ENCODE peak calls at places on chromosomes 12 and 14, in five cellular contexts. H is tibial artery, T is hepatocyte, A is left lung, Y is HFF-Myc. F is an unnamed sample.

GRCh38 chr14:52342849-52343606 is 28.9 kb downstream of the PTGER2 start:
- DNase-seq in H (no peak), T (no peak), A (no peak), Y (no peak), F (no peak)

GRCh38 chr12:22598141-22598762 is 26.7 kb upstream of the ETNK1 start:
- DNase-seq in T (peak; percentile 28), H (no peak), A (no peak), Y (no peak), F (peak; percentile 87)

GRCh38 chr14:99724196-99724891 is 40.2 kb downstream of the CYP46A1 start:
- DNase-seq in T (no peak), H (no peak), A (peak; percentile 27), Y (no peak), F (no peak)

GRCh38 chr14:92564361-92565039 is 50.9 kb downstream of the RIN3 start:
- DNase-seq in Y (no peak), A (peak; percentile 83), H (peak; percentile 48), T (no peak), F (no peak)

GRCh38 chr14:100384819-100385813 is 62.0 kb downstream of the SLC25A47 start:
- DNase-seq in Y (no peak), H (no peak), A (no peak), T (peak; percentile 76), F (peak; percentile 65)

GRCh38 chr14:91154851-91155625 is 41.2 kb downstream of the DGLUCY start:
- DNase-seq in T (peak; percentile 74), H (no peak), A (no peak), Y (no peak), F (peak; percentile 93)

GRCh38 chr12:85588221-85588620 is 248.0 kb downstream of the RASSF9 start:
- DNase-seq in A (no peak), T (no peak), H (no peak), Y (no peak), F (no peak)

GRCh38 chr12:50033317-50033679 is 8.0 kb upstream of the RACGAP1 start:
- DNase-seq in Y (no peak), A (no peak), H (no peak), T (no peak), F (no peak)

GRCh38 chr14:97224016-97224415 is 426.8 kb downstream of the VRK1 start:
- DNase-seq in H (no peak), A (no peak), Y (no peak), T (no peak), F (no peak)

GRCh38 chr12:106417926-106418910 is 60.7 kb downstream of the POLR3B start:
- DNase-seq in Y (peak; percentile 26), A (no peak), T (no peak), H (no peak), F (no peak)

GRCh38 chr14:54603362-54603761 is 36.4 kb downstream of the SAMD4A start:
- DNase-seq in H (no peak), A (no peak), Y (no peak), T (no peak), F (no peak)

GRCh38 chr14:96832351-96832750 is 35.2 kb downstream of the VRK1 start:
- DNase-seq in A (no peak), Y (no peak), H (no peak), T (no peak), F (no peak)

GRCh38 chr14:61444215-61444768 is 122.9 kb downstream of the PRKCH start:
- DNase-seq in T (no peak), Y (no peak), A (no peak), H (no peak), F (peak; percentile 48)

GRCh38 chr14:38721822-38722431 is 381.1 kb downstream of the SEC23A start:
- DNase-seq in H (peak; percentile 80), T (peak; percentile 78), Y (peak; percentile 40), A (no peak), F (peak; percentile 74)

GRCh38 chr12:19643635-19644034 is 204.3 kb downstream of the AEBP2 start:
- DNase-seq in H (no peak), T (peak; percentile 64), Y (peak; percentile 25), A (no peak), F (peak; percentile 9)

GRCh38 chr12:4148418-4149056 is 125.0 kb upstream of the CCND2 start:
- DNase-seq in H (peak; percentile 45), T (no peak), A (peak; percentile 86), Y (no peak), F (peak; percentile 84)

GRCh38 chr12:71269199-71269598 is 111.4 kb upstream of the TSPAN8 start:
- DNase-seq in T (no peak), A (no peak), Y (no peak), H (no peak), F (no peak)

GRCh38 chr14:104865631-104866441 is 768 bp downstream of the CEP170B start:
- DNase-seq in A (peak; percentile 90), T (peak; percentile 85), H (peak; percentile 76), Y (no peak), F (peak; percentile 78)

GRCh38 chr12:57610553-57611115 is 601 bp upstream of the ARHGEF25 start:
- DNase-seq in Y (no peak), A (no peak), H (peak; percentile 66), T (no peak), F (peak; percentile 8)

GRCh38 chr12:90281156-90281868 is 572.7 kb upstream of the ATP2B1 start:
- DNase-seq in T (no peak), Y (no peak), A (no peak), H (no peak), F (no peak)

GRCh38 chr12:126952106-126953007 is 1314.6 kb upstream of the TMEM132C start:
- DNase-seq in A (no peak), Y (no peak), T (no peak), H (no peak), F (peak; percentile 42)

GRCh38 chr12:4911316-4911994 is 1.8 kb downstream of the KCNA1 start:
- DNase-seq in Y (no peak), A (peak; percentile 73), H (no peak), T (no peak), F (no peak)

GRCh38 chr12:78157199-78157598 is 326.5 kb downstream of the NAV3 start:
- DNase-seq in H (no peak), T (no peak), A (no peak), Y (peak; percentile 2), F (no peak)

GRCh38 chr12:1013618-1014489 is 22.8 kb downstream of the ERC1 start:
- DNase-seq in A (no peak), H (peak; percentile 27), Y (peak; percentile 42), T (peak; percentile 13), F (no peak)

DNA sequence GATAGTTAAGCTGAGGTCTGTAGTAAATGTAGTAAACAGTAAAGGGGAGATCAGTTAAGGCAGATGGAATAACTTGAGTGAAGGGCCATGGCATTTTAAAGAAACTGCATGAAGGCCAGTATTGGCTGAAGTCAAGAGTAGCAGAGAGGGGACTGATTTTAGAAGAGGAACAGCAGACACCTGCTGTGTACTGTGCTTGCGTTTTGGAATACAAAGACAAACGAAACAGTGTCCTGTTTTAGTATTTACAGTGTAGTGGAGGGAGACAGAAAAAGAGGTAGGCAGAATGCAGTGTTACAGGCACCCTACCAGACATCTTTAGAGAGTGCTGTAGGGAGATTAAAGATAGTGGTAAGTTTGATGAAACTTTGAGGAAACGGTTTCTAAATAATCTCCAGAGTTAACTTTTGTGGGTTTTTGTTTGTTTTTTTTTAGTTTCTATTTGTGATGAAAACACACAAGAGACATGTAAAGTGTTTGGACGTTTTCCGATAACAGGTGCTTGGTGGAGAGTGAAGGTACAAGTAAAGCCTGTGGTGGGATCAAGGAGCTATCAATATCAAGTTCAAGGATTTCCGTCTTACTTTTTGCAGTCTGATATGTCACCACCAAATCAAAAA is 2.1 kb downstream of the HELB start:
- DNase-seq in T (no peak), A (no peak), H (no peak), Y (no peak), F (no peak)
- H3K4me3 ChIP-seq in T (no peak overlapping the region), A (no peak overlapping the region), H (no peak overlapping the region), Y (no peak overlapping the region), F (no peak overlapping the region)

GRCh38 chr12:6613015-6613775 is 6.0 kb upstream of the CHD4 start:
- DNase-seq in A (peak; percentile 82), Y (peak; percentile 56), H (peak; percentile 76), T (peak; percentile 83), F (peak; percentile 75)
- H3K4me3 ChIP-seq in A (no peak overlapping the region), Y (no peak overlapping the region), H (peak overlapping the region; percentile 26), T (no peak overlapping the region), F (no peak overlapping the region)

GRCh38 chr14:77885363-77885762 is 85.5 kb downstream of the ADCK1 start:
- DNase-seq in A (no peak), T (no peak), H (no peak), Y (no peak), F (no peak)

GRCh38 chr14:77882631-77883030 is 82.7 kb downstream of the ADCK1 start:
- DNase-seq in Y (no peak), T (peak; percentile 40), H (peak; percentile 37), A (no peak), F (peak; percentile 4)

GRCh38 chr14:77886010-77886409 is 86.1 kb downstream of the ADCK1 start:
- DNase-seq in A (no peak), Y (no peak), H (no peak), T (no peak), F (no peak)

GRCh38 chr14:77882098-77882497 is 82.2 kb downstream of the ADCK1 start:
- DNase-seq in Y (no peak), H (no peak), A (no peak), T (peak; percentile 39), F (peak; percentile 11)

GRCh38 chr14:77883479-77884238 is 83.8 kb downstream of the ADCK1 start:
- DNase-seq in H (no peak), Y (no peak), T (no peak), A (no peak), F (no peak)
- H3K4me3 ChIP-seq in H (no peak overlapping the region), Y (no peak overlapping the region), T (no peak overlapping the region), A (no peak overlapping the region), F (no peak overlapping the region)

DNA sequence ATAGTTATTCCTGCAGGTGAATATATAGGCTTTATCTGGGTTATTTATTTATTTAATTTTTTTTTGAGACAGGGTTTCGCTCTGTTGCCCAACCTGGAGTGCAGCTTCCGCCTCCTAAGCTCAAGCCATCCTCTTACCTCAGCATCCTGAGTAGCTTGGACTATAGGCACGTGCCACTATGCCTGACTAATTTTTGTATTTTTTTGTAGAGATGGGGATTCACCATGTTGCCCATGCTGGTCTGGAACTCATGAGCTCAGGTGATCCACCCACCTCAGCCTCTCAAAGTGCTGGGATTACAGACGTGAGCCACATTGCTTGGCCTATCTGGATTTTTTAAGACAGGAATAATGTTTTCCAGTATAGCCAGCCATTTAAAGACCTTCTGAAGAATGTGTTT is 2.0 kb downstream of the RAN start:
- DNase-seq in A (no peak), T (no peak), Y (no peak), H (no peak), F (no peak)
- H3K4me3 ChIP-seq in A (peak overlapping the region; percentile 90), T (no peak overlapping the region), Y (peak overlapping the region; percentile 97), H (no peak overlapping the region), F (no peak overlapping the region)

DNA sequence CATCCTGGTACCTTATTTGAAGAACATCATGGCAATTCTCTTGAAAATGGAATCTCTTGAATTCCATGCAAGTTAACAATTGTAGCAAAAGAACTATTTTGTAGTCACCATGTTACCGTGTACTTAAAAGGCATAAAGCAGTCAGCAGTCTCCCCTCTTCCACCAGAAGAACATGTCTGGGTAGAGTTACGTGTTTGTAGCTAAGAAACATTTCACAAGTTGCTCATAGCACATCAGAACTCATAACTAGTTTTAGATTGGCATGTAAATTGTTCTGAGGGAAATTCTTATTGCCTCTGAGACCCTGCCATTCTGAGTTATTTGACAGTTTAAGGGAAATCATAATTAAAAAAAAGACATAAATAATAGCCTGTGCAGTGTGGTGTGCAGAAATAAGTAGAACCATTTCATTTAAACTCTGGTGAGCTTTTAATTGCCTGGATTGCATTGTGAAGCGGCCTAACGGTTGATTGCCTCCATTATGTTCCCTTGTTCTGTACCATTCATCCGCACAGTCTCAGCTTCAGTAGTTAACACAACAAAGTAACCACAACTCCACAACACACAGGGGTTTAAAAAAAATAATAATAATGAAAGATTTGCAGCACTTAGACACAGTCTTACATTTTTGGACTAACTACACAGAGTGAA is 2.6 kb downstream of the LMO3 start:
- DNase-seq in Y (no peak), H (no peak), T (no peak), A (no peak), F (no peak)
- H3K4me3 ChIP-seq in Y (no peak overlapping the region), H (no peak overlapping the region), T (no peak overlapping the region), A (peak overlapping the region; percentile 37), F (no peak overlapping the region)

GRCh38 chr14:74500417-74501134 is 7.0 kb downstream of the ISCA2 start:
- DNase-seq in A (no peak), T (no peak), Y (no peak), H (no peak), F (no peak)
- H3K4me3 ChIP-seq in A (no peak overlapping the region), T (no peak overlapping the region), Y (no peak overlapping the region), H (no peak overlapping the region), F (no peak overlapping the region)

F was measured in small intestine.